ENCODE peak calls at places on chromosomes 1 and 21, in eight cellular contexts. One of them, this sample, is unnamed.

GRCh38 chr1:55559111-55559510 is 343.9 kb upstream of the USP24 start:
- DNase-seq in adrenal gland: no peak
- DNase-seq in sigmoid colon: no peak
- DNase-seq in endothelial cell of umbilical vein: no peak
- DNase-seq in CD8-positive, alpha-beta memory T cell: no peak
- DNase-seq in fibroblast of lung: no peak
- DNase-seq in right atrium auricular region: no peak
- DNase-seq in thoracic aorta: no peak
- DNase-seq in this sample: no peak

GRCh38 chr1:229669333-229669732 is 43.3 kb downstream of the URB2 start:
- DNase-seq in adrenal gland: no peak
- DNase-seq in thoracic aorta: no peak
- DNase-seq in right atrium auricular region: peak; percentile 36
- DNase-seq in endothelial cell of umbilical vein: peak; percentile 40
- DNase-seq in sigmoid colon: no peak
- DNase-seq in fibroblast of lung: no peak
- DNase-seq in CD8-positive, alpha-beta memory T cell: no peak
- DNase-seq in this sample: no peak

GRCh38 chr1:220966473-220966872 is 87.2 kb downstream of the HLX start:
- DNase-seq in thoracic aorta: no peak
- DNase-seq in endothelial cell of umbilical vein: no peak
- DNase-seq in adrenal gland: no peak
- DNase-seq in CD8-positive, alpha-beta memory T cell: no peak
- DNase-seq in fibroblast of lung: no peak
- DNase-seq in right atrium auricular region: no peak
- DNase-seq in sigmoid colon: no peak
- DNase-seq in this sample: no peak

GRCh38 chr1:155940531-155940992 is 876 bp upstream of the RXFP4 start:
- DNase-seq in CD8-positive, alpha-beta memory T cell: no peak
- DNase-seq in sigmoid colon: no peak
- DNase-seq in thoracic aorta: no peak
- DNase-seq in adrenal gland: peak; percentile 61
- DNase-seq in right atrium auricular region: no peak
- DNase-seq in endothelial cell of umbilical vein: peak; percentile 84
- DNase-seq in fibroblast of lung: peak; percentile 45
- DNase-seq in this sample: no peak

GRCh38 chr1:50183734-50184133 is 75.0 kb downstream of the ELAVL4 start:
- DNase-seq in sigmoid colon: no peak
- DNase-seq in adrenal gland: no peak
- DNase-seq in right atrium auricular region: no peak
- DNase-seq in endothelial cell of umbilical vein: no peak
- DNase-seq in fibroblast of lung: no peak
- DNase-seq in CD8-positive, alpha-beta memory T cell: no peak
- DNase-seq in thoracic aorta: no peak
- DNase-seq in this sample: no peak

GRCh38 chr1:150532860-150533259 is 16.3 kb upstream of the ADAMTSL4 start:
- DNase-seq in thoracic aorta: no peak
- DNase-seq in fibroblast of lung: peak; percentile 43
- DNase-seq in sigmoid colon: no peak
- DNase-seq in endothelial cell of umbilical vein: no peak
- DNase-seq in CD8-positive, alpha-beta memory T cell: no peak
- DNase-seq in right atrium auricular region: no peak
- DNase-seq in adrenal gland: no peak
- DNase-seq in this sample: no peak

GRCh38 chr1:92876351-92876750 is 44.5 kb downstream of the RPL5 start:
- DNase-seq in right atrium auricular region: no peak
- DNase-seq in fibroblast of lung: no peak
- DNase-seq in endothelial cell of umbilical vein: no peak
- DNase-seq in CD8-positive, alpha-beta memory T cell: no peak
- DNase-seq in thoracic aorta: no peak
- DNase-seq in sigmoid colon: no peak
- DNase-seq in adrenal gland: no peak
- DNase-seq in this sample: no peak

GRCh38 chr1:183349201-183349711 is 68.9 kb downstream of the NMNAT2 start:
- DNase-seq in adrenal gland: no peak
- DNase-seq in right atrium auricular region: no peak
- DNase-seq in endothelial cell of umbilical vein: no peak
- DNase-seq in CD8-positive, alpha-beta memory T cell: no peak
- DNase-seq in fibroblast of lung: peak; percentile 75
- DNase-seq in sigmoid colon: peak; percentile 76
- DNase-seq in thoracic aorta: no peak
- DNase-seq in this sample: peak; percentile 26

GRCh38 chr1:180167721-180168467 is 13.2 kb downstream of the QSOX1 start:
- DNase-seq in endothelial cell of umbilical vein: no peak
- DNase-seq in fibroblast of lung: no peak
- DNase-seq in thoracic aorta: no peak
- DNase-seq in right atrium auricular region: no peak
- DNase-seq in sigmoid colon: peak; percentile 51
- DNase-seq in CD8-positive, alpha-beta memory T cell: no peak
- DNase-seq in adrenal gland: peak; percentile 84
- DNase-seq in this sample: no peak

GRCh38 chr1:27906764-27907163 is 28.0 kb upstream of the SMPDL3B start:
- DNase-seq in CD8-positive, alpha-beta memory T cell: no peak
- DNase-seq in thoracic aorta: no peak
- DNase-seq in fibroblast of lung: no peak
- DNase-seq in adrenal gland: no peak
- DNase-seq in endothelial cell of umbilical vein: no peak
- DNase-seq in right atrium auricular region: no peak
- DNase-seq in sigmoid colon: no peak
- DNase-seq in this sample: no peak

GRCh38 chr1:167262820-167263219 is 42.1 kb downstream of the POU2F1 start:
- DNase-seq in fibroblast of lung: no peak
- DNase-seq in thoracic aorta: no peak
- DNase-seq in CD8-positive, alpha-beta memory T cell: no peak
- DNase-seq in sigmoid colon: no peak
- DNase-seq in right atrium auricular region: no peak
- DNase-seq in endothelial cell of umbilical vein: no peak
- DNase-seq in adrenal gland: no peak
- DNase-seq in this sample: no peak

GRCh38 chr21:38544681-38545080 is 46.4 kb upstream of the ERG start:
- DNase-seq in endothelial cell of umbilical vein: no peak
- DNase-seq in right atrium auricular region: no peak
- DNase-seq in adrenal gland: no peak
- DNase-seq in fibroblast of lung: peak; percentile 60
- DNase-seq in sigmoid colon: no peak
- DNase-seq in CD8-positive, alpha-beta memory T cell: no peak
- DNase-seq in thoracic aorta: no peak
- DNase-seq in this sample: no peak

GRCh38 chr21:34782666-34783365 is 114.0 kb downstream of the CLIC6 start:
- DNase-seq in sigmoid colon: no peak
- DNase-seq in adrenal gland: no peak
- DNase-seq in thoracic aorta: no peak
- DNase-seq in fibroblast of lung: no peak
- DNase-seq in endothelial cell of umbilical vein: no peak
- DNase-seq in right atrium auricular region: no peak
- DNase-seq in CD8-positive, alpha-beta memory T cell: no peak
- DNase-seq in this sample: no peak

GRCh38 chr1:179806333-179806732 is 63.2 kb downstream of the FAM163A start:
- DNase-seq in sigmoid colon: no peak
- DNase-seq in adrenal gland: no peak
- DNase-seq in right atrium auricular region: no peak
- DNase-seq in thoracic aorta: no peak
- DNase-seq in endothelial cell of umbilical vein: no peak
- DNase-seq in fibroblast of lung: no peak
- DNase-seq in CD8-positive, alpha-beta memory T cell: no peak
- DNase-seq in this sample: no peak

GRCh38 chr1:44798481-44799365 is 1.5 kb upstream of the PLK3 start:
- DNase-seq in endothelial cell of umbilical vein: no peak
- DNase-seq in fibroblast of lung: no peak
- DNase-seq in adrenal gland: no peak
- DNase-seq in CD8-positive, alpha-beta memory T cell: peak; percentile 46
- DNase-seq in sigmoid colon: peak; percentile 68
- DNase-seq in right atrium auricular region: no peak
- DNase-seq in thoracic aorta: no peak
- DNase-seq in this sample: no peak

GRCh38 chr1:113792986-113793385 is 19.3 kb downstream of the RSBN1 start:
- DNase-seq in adrenal gland: no peak
- DNase-seq in thoracic aorta: no peak
- DNase-seq in right atrium auricular region: no peak
- DNase-seq in CD8-positive, alpha-beta memory T cell: no peak
- DNase-seq in endothelial cell of umbilical vein: no peak
- DNase-seq in fibroblast of lung: peak; percentile 67
- DNase-seq in sigmoid colon: no peak
- DNase-seq in this sample: no peak

GRCh38 chr1:87284456-87285240 is 44.0 kb upstream of the LMO4 start:
- DNase-seq in sigmoid colon: no peak
- DNase-seq in endothelial cell of umbilical vein: no peak
- DNase-seq in right atrium auricular region: no peak
- DNase-seq in adrenal gland: no peak
- DNase-seq in CD8-positive, alpha-beta memory T cell: no peak
- DNase-seq in thoracic aorta: no peak
- DNase-seq in fibroblast of lung: peak; percentile 15
- DNase-seq in this sample: no peak

GRCh38 chr1:244970236-244970652 is 105.9 kb upstream of the HNRNPU start:
- DNase-seq in thoracic aorta: peak; percentile 29
- DNase-seq in endothelial cell of umbilical vein: peak; percentile 83
- DNase-seq in right atrium auricular region: no peak
- DNase-seq in fibroblast of lung: peak; percentile 67
- DNase-seq in CD8-positive, alpha-beta memory T cell: peak; percentile 85
- DNase-seq in sigmoid colon: no peak
- DNase-seq in adrenal gland: no peak
- DNase-seq in this sample: no peak

GRCh38 chr1:44566281-44567046 is 107.8 kb downstream of the TMEM53 start:
- DNase-seq in thoracic aorta: no peak
- DNase-seq in fibroblast of lung: no peak
- DNase-seq in endothelial cell of umbilical vein: no peak
- DNase-seq in sigmoid colon: no peak
- DNase-seq in adrenal gland: no peak
- DNase-seq in CD8-positive, alpha-beta memory T cell: no peak
- DNase-seq in right atrium auricular region: no peak
- DNase-seq in this sample: no peak

GRCh38 chr1:56777972-56778371 is 41.2 kb downstream of the FYB2 start:
- DNase-seq in adrenal gland: no peak
- DNase-seq in thoracic aorta: no peak
- DNase-seq in CD8-positive, alpha-beta memory T cell: no peak
- DNase-seq in fibroblast of lung: no peak
- DNase-seq in right atrium auricular region: no peak
- DNase-seq in sigmoid colon: no peak
- DNase-seq in endothelial cell of umbilical vein: no peak
- DNase-seq in this sample: no peak

GRCh38 chr21:31283025-31283424 is 61.0 kb downstream of the TIAM1 start:
- DNase-seq in endothelial cell of umbilical vein: no peak
- DNase-seq in sigmoid colon: no peak
- DNase-seq in fibroblast of lung: no peak
- DNase-seq in adrenal gland: no peak
- DNase-seq in right atrium auricular region: no peak
- DNase-seq in CD8-positive, alpha-beta memory T cell: no peak
- DNase-seq in thoracic aorta: no peak
- DNase-seq in this sample: no peak

GRCh38 chr1:108609483-108610066 is 49.7 kb downstream of the EEIG2 start:
- DNase-seq in adrenal gland: no peak
- DNase-seq in right atrium auricular region: no peak
- DNase-seq in endothelial cell of umbilical vein: no peak
- DNase-seq in thoracic aorta: no peak
- DNase-seq in sigmoid colon: peak; percentile 65
- DNase-seq in fibroblast of lung: no peak
- DNase-seq in CD8-positive, alpha-beta memory T cell: no peak
- DNase-seq in this sample: no peak
- H3K27ac ChIP-seq in adrenal gland: no peak overlapping the region
- H3K27ac ChIP-seq in right atrium auricular region: peak overlapping the region; percentile 41
- H3K27ac ChIP-seq in endothelial cell of umbilical vein: no peak overlapping the region
- H3K27ac ChIP-seq in thoracic aorta: peak overlapping the region; percentile 48
- H3K27ac ChIP-seq in sigmoid colon: no peak overlapping the region
- H3K27ac ChIP-seq in fibroblast of lung: no peak overlapping the region
- H3K27ac ChIP-seq in CD8-positive, alpha-beta memory T cell: no peak overlapping the region
- H3K27ac ChIP-seq in this sample: no peak overlapping the region

DNA sequence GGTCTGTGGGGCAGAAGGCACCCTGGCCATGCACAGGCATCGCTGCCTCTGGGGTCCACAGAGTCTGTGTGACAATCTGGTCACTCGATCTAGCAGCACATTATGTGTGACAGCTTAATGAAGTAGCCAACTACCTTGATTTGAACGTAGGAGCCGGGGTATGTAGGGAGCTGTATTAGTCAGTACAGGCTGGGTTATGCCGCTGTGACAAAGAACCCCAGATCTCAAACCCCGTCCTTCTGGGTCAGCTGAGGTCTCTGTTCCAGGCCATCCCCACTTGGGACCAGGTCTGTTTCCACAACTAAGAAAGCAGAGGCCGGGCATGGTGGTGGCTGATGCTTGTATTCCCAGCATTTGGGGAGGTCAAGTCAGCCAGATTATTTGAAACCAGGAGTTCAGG is 8.3 kb upstream of the ATAD3B start:
- DNase-seq in CD8-positive, alpha-beta memory T cell: no peak
- DNase-seq in fibroblast of lung: no peak
- DNase-seq in thoracic aorta: no peak
- DNase-seq in right atrium auricular region: no peak
- DNase-seq in sigmoid colon: no peak
- DNase-seq in endothelial cell of umbilical vein: no peak
- DNase-seq in adrenal gland: no peak
- DNase-seq in this sample: no peak
- H3K27ac ChIP-seq in CD8-positive, alpha-beta memory T cell: no peak overlapping the region
- H3K27ac ChIP-seq in fibroblast of lung: no peak overlapping the region
- H3K27ac ChIP-seq in thoracic aorta: no peak overlapping the region
- H3K27ac ChIP-seq in right atrium auricular region: no peak overlapping the region
- H3K27ac ChIP-seq in sigmoid colon: no peak overlapping the region
- H3K27ac ChIP-seq in endothelial cell of umbilical vein: no peak overlapping the region
- H3K27ac ChIP-seq in adrenal gland: no peak overlapping the region
- H3K27ac ChIP-seq in this sample: no peak overlapping the region

GRCh38 chr21:46226920-46227599 is 1.5 kb downstream of the LSS start:
- DNase-seq in thoracic aorta: no peak
- DNase-seq in right atrium auricular region: no peak
- DNase-seq in adrenal gland: no peak
- DNase-seq in endothelial cell of umbilical vein: no peak
- DNase-seq in CD8-positive, alpha-beta memory T cell: peak; percentile 27
- DNase-seq in sigmoid colon: peak; percentile 59
- DNase-seq in fibroblast of lung: peak; percentile 27
- DNase-seq in this sample: no peak
- H3K27ac ChIP-seq in thoracic aorta: peak overlapping the region; percentile 30
- H3K27ac ChIP-seq in right atrium auricular region: peak overlapping the region; percentile 86
- H3K27ac ChIP-seq in adrenal gland: peak overlapping the region; percentile 90
- H3K27ac ChIP-seq in endothelial cell of umbilical vein: no peak overlapping the region
- H3K27ac ChIP-seq in CD8-positive, alpha-beta memory T cell: no peak overlapping the region
- H3K27ac ChIP-seq in sigmoid colon: peak overlapping the region; percentile 89
- H3K27ac ChIP-seq in fibroblast of lung: peak overlapping the region; percentile 62
- H3K27ac ChIP-seq in this sample: peak overlapping the region; percentile 89

DNA sequence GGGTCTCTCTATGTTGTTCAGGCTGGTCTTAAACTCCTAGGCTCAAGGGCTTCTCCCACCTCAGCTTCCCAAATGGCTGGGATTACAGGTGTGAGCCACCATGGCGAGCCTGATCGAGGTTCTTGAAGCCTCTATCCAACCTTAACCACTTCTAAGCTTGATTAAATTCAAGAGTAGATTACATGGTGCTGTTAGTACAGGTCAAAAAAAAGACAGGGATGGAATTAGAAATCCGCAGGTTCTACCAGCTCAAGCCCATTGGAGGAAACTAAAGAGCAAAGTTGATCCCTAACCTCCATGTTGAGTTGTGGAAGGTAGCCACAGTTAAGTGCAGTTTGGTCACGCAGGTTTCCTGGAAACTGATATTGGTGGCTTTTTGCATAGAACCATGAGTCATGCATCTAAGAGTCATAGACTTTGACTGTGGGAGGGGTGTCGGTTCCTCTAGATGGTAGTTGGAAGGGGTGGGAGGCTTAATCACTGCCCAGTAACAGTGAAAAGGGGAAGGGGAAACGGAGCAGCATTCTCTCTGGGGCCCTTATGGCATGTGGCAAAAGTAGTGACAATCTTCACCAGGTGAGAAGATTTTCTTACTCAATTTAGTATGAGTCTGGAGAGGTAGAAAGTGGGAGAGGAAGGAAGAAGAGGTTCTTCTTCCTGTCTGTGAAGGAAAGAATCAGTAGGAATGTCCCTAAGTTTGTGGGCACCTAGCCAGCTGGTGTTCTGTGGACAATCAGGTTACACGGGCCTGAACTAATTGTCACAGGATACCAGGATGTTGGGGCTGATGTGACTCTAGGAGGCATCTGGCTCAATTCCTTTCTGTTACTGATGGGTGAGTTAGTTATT is 7.0 kb downstream of the CD53 start:
- DNase-seq in thoracic aorta: no peak
- DNase-seq in adrenal gland: no peak
- DNase-seq in CD8-positive, alpha-beta memory T cell: peak; percentile 73
- DNase-seq in endothelial cell of umbilical vein: no peak
- DNase-seq in right atrium auricular region: no peak
- DNase-seq in sigmoid colon: no peak
- DNase-seq in fibroblast of lung: no peak
- DNase-seq in this sample: no peak
- H3K27ac ChIP-seq in thoracic aorta: no peak overlapping the region
- H3K27ac ChIP-seq in adrenal gland: no peak overlapping the region
- H3K27ac ChIP-seq in CD8-positive, alpha-beta memory T cell: peak overlapping the region; percentile 95
- H3K27ac ChIP-seq in endothelial cell of umbilical vein: no peak overlapping the region
- H3K27ac ChIP-seq in right atrium auricular region: no peak overlapping the region
- H3K27ac ChIP-seq in sigmoid colon: no peak overlapping the region
- H3K27ac ChIP-seq in fibroblast of lung: no peak overlapping the region
- H3K27ac ChIP-seq in this sample: no peak overlapping the region